ENCODE peak calls at places on chromosomes 3 and 15, in five cellular contexts. H, I, D, O and G are unnamed samples.

GRCh38 chr3:173652093-173652492 is 254.5 kb downstream of the NLGN1 start:
- DNase-seq in H (no peak), I (no peak), D (no peak), O (no peak), G (no peak)

GRCh38 chr15:47708595-47708994 is 8.7 kb upstream of the SEMA6D start:
- DNase-seq in H (no peak), I (no peak), D (no peak), O (no peak), G (no peak)

GRCh38 chr15:74406992-74407705 is 26.6 kb downstream of the SEMA7A start:
- DNase-seq in H (no peak), I (no peak), D (peak), O (no peak), G (no peak)

GRCh38 chr3:161508852-161509477 is 12.4 kb downstream of the OTOL1 start:
- DNase-seq in H (no peak), I (no peak), D (no peak), O (no peak), G (no peak)

GRCh38 chr15:99305761-99306505 is 54.7 kb downstream of the LRRC28 start:
- DNase-seq in H (peak), I (no peak), D (peak), O (peak), G (peak)

GRCh38 chr3:168024537-168024941 is 71.2 kb downstream of the GOLIM4 start:
- DNase-seq in H (no peak), I (no peak), D (no peak), O (peak), G (no peak)

GRCh38 chr3:12489832-12490231 is 5.6 kb downstream of the TSEN2 start:
- DNase-seq in H (no peak), I (no peak), D (no peak), O (no peak), G (no peak)

GRCh38 chr15:60076582-60077263 is 72.6 kb downstream of the FOXB1 start:
- DNase-seq in H (no peak), I (no peak), D (no peak), O (no peak), G (no peak)

GRCh38 chr3:50584391-50584790 is 15.1 kb downstream of the HEMK1 start:
- DNase-seq in H (no peak), I (no peak), D (no peak), O (no peak), G (no peak)

GRCh38 chr3:4493931-4494806 is 1.0 kb downstream of the ITPR1 start:
- DNase-seq in H (no peak), I (peak), D (peak), O (peak), G (no peak)

DNA sequence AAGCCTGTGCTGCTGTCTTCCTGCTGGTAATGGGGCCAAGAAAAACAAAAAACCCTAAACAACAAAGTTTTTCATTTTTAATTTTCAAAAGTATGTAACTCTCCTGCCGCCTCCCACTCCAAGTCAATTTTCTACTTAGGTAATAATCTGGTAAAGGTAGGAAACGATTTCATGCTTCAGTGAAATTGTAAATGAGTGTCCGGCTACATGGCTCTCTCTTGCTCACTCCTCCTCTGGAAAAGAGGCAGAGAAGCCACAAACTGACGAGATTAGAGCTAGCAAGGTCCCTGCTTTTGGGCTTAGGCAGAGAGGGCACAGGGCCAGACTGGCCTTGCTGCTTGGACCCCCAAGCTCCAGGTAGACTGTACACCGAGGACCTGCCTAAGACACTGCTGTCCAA is 23.4 kb downstream of the KLHL25 start:
- DNase-seq in H (no peak), I (no peak), D (no peak), O (no peak), G (no peak)
- TF ChIP-seq POLR2A in H (no peak), I (no peak), D (no peak), O (no peak), G (no peak)

DNA sequence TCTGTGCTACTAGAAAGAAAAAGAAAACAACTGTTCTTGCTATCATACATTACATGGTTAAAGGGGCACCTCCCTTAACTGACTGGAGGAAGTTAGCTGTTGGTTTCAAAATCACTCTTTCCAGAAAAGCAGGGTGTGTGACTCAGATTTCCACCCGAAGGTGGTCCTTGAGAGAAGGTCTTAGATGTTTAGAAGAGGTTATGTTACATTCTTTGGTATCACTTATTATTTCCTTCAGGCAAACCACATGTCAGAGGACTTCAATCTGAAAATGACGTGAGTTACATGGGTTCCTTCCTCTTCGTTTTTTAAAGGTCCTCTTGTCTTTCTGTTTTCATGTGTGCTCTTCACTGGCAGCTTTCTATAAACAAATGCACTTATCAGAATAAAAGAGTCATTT is 307.9 kb upstream of the CBLB start:
- DNase-seq in H (no peak), I (no peak), D (no peak), O (no peak), G (no peak)
- TF ChIP-seq POLR2A in H (no peak), I (no peak), D (no peak), O (no peak), G (no peak)

GRCh38 chr15:64749999-64750657 is 25.3 kb downstream of the RBPMS2 start:
- DNase-seq in H (no peak), I (no peak), D (no peak), O (peak), G (no peak)

GRCh38 chr15:64755427-64755823 is 20.0 kb downstream of the RBPMS2 start:
- DNase-seq in H (no peak), I (no peak), D (no peak), O (no peak), G (no peak)

GRCh38 chr15:64753419-64754185 is 21.8 kb downstream of the RBPMS2 start:
- DNase-seq in H (no peak), I (no peak), D (no peak), O (no peak), G (no peak)

GRCh38 chr15:64751464-64751863 is 23.9 kb downstream of the RBPMS2 start:
- DNase-seq in H (no peak), I (no peak), D (no peak), O (no peak), G (no peak)

DNA sequence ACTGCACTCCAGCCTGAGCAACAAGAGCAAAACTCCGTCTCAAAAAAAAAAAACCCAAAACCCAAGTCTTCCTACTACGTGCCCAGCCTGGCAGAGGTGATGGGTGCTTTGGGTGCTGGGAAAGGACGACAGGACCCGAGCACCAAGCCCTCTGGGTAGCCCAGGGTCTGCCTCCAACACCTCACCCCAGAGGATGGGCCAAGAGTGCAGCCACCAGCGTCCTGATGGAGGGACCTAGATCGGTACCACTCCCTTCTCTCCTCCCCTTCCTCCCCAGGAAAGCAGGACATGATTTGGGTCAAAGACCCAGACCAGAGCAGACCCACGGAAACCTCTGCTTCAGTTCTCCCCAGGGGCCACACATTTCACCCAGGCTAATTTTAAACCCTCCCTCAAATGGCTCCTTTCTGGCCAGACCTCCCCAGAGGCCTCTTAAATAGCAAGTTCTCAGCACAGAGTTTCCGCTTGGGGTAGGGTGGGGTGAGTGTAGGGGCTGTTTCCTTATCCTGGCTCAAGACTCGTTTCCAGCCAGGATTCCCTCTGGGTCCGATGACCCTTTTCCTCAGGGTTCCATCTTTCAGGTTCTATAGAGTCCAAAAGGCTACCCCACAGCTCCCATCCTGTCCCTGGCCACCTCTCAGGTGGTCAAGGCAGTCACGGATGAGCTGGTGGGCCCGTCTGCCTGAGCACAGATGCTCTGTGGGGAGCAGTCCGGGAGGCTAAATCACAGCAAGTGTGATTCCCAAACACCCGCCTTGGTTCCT is 20.5 kb downstream of the RBPMS2 start:
- DNase-seq in H (no peak), I (no peak), D (no peak), O (no peak), G (no peak)
- TF ChIP-seq POLR2A in H (no peak), I (no peak), D (no peak), O (no peak), G (no peak)

GRCh38 chr3:58564456-58565160 is 12.6 kb downstream of the FAM107A start:
- DNase-seq in H (no peak), I (no peak), D (no peak), O (no peak), G (no peak)
- TF ChIP-seq POLR2A in H (no peak), I (no peak), D (no peak), O (no peak), G (no peak)

GRCh38 chr15:91865903-91866302 is 12.4 kb downstream of the SLCO3A1 start:
- DNase-seq in H (no peak), I (no peak), D (no peak), O (no peak), G (no peak)
- TF ChIP-seq POLR2A in H (no peak), I (no peak), D (no peak), O (no peak), G (no peak)

DNA sequence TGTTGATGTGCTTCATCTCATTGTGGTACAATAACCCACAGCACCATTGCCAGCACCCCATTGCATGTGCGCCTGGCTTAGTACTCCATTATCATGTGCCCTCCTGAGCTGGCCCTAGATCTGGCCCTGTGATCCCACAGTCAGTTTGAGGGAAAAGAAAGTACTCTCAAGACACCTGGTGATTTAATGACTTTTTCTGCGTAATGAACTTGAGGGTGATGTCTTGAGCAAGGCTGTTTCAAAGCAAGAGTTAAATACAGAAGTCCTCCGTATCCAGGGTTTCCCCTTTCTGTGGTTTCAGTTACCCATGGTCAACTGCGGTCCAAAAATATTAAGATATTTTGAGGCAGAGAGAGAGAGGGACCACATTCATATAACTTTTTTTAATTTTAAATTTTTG is 16.3 kb downstream of the C3orf20 start:
- DNase-seq in H (no peak), I (no peak), D (no peak), O (no peak), G (no peak)
- TF ChIP-seq POLR2A in H (no peak), I (no peak), D (no peak), O (no peak), G (no peak)

DNA sequence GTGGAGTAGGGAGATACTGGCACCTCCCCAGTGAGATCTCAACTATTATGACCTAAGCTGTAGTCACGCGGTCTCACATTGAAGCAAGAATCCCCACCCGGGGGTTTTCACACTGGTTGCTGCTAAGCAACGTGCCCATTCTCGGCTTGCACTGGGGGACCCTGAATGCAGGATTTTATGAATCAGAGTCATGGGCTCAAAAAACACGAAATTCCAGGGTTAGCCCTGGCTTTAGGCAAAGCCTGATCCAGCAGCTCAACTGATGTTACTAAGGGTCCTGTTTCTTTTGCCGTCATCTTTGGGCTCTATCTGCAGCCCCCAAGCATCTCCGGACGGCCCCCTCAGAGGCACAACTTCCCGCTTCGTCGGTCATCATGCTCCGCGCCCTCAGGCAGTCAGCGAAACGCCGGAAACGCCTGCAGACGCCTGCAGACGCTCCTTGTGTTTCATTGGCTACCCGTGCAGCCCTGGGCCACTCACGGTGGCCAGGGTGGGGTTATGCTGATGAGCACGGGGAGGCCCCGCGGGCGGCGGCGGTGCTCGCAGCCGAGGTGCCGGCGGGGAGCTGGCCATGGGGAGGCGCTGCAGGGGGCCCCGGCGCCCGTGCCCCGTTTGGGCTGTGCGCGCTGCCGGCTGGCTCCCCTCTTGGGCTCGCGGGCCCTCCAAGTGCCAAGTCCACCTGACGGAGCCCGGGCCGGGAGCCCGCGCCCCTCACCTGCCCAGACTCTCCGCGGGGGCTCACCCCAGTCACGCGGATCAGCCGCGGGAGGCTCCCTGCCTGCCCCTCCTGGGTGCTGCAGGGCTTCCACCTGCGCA is 25.8 kb downstream of the EFCC1 start:
- DNase-seq in H (peak), I (peak), D (peak), O (peak), G (peak)
- TF ChIP-seq POLR2A in H (no peak), I (no peak), D (peak), O (peak), G (peak)